ENCODE peak calls at places on chromosome 15, in ten cellular contexts. W is GM12864, U is foreskin fibroblast, E is IMR-90, D is breast epithelium, V is cardiac fibroblast, O is GM12865, H is kidney, A is SK-N-SH, J is cardiac muscle cell. X is an unnamed sample.
A peak's percentile ranks its signal among the peaks of the same experiment; 100 is the strongest.

GRCh38 chr15:96261575-96262034 is 68.9 kb upstream of the NR2F2 start:
- DNase-seq in W (no peak), U (no peak), E (no peak), D (no peak), V (no peak), O (peak; percentile 14), H (no peak), A (no peak), J (no peak), X (peak; percentile 17)

GRCh38 chr15:31265871-31266711 is 60.5 kb upstream of the KLF13 start:
- DNase-seq in W (peak; percentile 94), U (peak; percentile 26), E (no peak), D (peak; percentile 19), V (peak; percentile 19), O (peak; percentile 96), H (peak; percentile 86), A (peak; percentile 52), J (no peak), X (peak; percentile 85)

GRCh38 chr15:42018306-42019224 is 2.3 kb downstream of the PLA2G4E start:
- DNase-seq in W (no peak), U (no peak), E (no peak), D (no peak), V (peak; percentile 2), O (no peak), H (no peak), A (peak; percentile 52), J (peak; percentile 29), X (no peak)

GRCh38 chr15:74179983-74180688 is 6.6 kb downstream of the ISLR start:
- DNase-seq in W (no peak), U (peak; percentile 44), E (peak; percentile 37), D (no peak), V (peak; percentile 59), O (no peak), H (peak; percentile 70), A (peak; percentile 31), J (no peak), X (no peak)

GRCh38 chr15:81157195-81157938 is 23.3 kb downstream of the CFAP161 start:
- DNase-seq in W (no peak), U (no peak), E (peak; percentile 59), D (peak; percentile 56), V (peak; percentile 23), O (no peak), H (no peak), A (no peak), J (no peak), X (no peak)

GRCh38 chr15:81531141-81531592 is 157.2 kb upstream of the TMC3 start:
- DNase-seq in W (no peak), U (no peak), E (peak; percentile 10), D (no peak), V (peak; percentile 22), O (no peak), H (no peak), A (no peak), J (peak; percentile 54), X (no peak)

GRCh38 chr15:58545307-58546065 is 113.7 kb downstream of the LIPC start:
- DNase-seq in W (no peak), U (no peak), E (peak; percentile 17), D (no peak), V (no peak), O (no peak), H (no peak), A (no peak), J (no peak), X (no peak)

GRCh38 chr15:64521726-64522164 is 61.4 kb downstream of the ZNF609 start:
- DNase-seq in W (no peak), U (peak; percentile 62), E (peak; percentile 49), D (peak; percentile 59), V (peak; percentile 82), O (no peak), H (no peak), A (peak; percentile 61), J (peak; percentile 55), X (no peak)

GRCh38 chr15:40252438-40253178 is 13.7 kb downstream of the PAK6 start:
- DNase-seq in W (no peak), U (no peak), E (no peak), D (no peak), V (peak; percentile 27), O (no peak), H (peak; percentile 84), A (peak; percentile 87), J (peak; percentile 54), X (peak; percentile 53)

GRCh38 chr15:51621917-51622268 is 678 bp downstream of the DMXL2 start:
- DNase-seq in W (no peak), U (peak; percentile 47), E (peak; percentile 57), D (no peak), V (peak; percentile 64), O (peak; percentile 80), H (peak; percentile 81), A (peak; percentile 60), J (peak; percentile 62), X (no peak)

GRCh38 chr15:83871808-83872559 is 218.1 kb downstream of the ADAMTSL3 start:
- DNase-seq in W (peak; percentile 26), U (peak; percentile 25), E (peak; percentile 86), D (no peak), V (peak; percentile 72), O (peak; percentile 70), H (no peak), A (no peak), J (no peak), X (peak; percentile 19)

GRCh38 chr15:44468713-44469385 is 41.4 kb downstream of the CTDSPL2 start:
- DNase-seq in W (no peak), U (peak; percentile 53), E (peak; percentile 83), D (no peak), V (peak; percentile 29), O (no peak), H (no peak), A (peak; percentile 20), J (no peak), X (no peak)

GRCh38 chr15:40872791-40873526 is 1.1 kb downstream of the RHOV start:
- DNase-seq in W (no peak), U (no peak), E (no peak), D (no peak), V (no peak), O (no peak), H (peak; percentile 60), A (no peak), J (no peak), X (peak; percentile 34)

DNA sequence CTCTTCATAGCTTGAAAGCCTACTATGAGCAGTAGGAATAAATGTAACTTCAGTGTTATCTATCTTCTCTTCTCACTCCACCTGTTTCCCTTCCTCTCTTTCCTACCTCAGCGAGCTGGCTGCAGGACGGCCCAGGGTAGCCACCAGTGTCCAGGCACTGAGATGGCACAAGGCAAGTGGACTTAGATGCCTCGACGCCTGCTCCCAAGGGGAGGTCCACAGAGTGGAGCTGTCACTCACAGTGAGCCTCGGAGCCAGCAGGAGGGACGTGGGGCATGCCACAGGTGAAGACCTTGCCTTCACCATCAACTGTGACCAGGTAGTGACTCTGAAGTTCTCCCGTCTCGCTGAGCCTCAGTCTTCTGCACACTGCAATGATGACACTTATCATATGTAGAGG is 88.2 kb downstream of the PCSK6 start:
- DNase-seq in W (no peak), U (no peak), E (no peak), D (no peak), V (no peak), O (no peak), H (no peak), A (no peak), J (no peak), X (no peak)
- TF ChIP-seq CTCF in W (no peak), U (no peak), E (no peak), D (no peak), V (no peak), O (no peak), H (no peak), A (no peak), J (no peak), X (no peak)

GRCh38 chr15:76973362-76973743 is 21.6 kb upstream of the PSTPIP1 start:
- DNase-seq in W (no peak), U (no peak), E (peak; percentile 20), D (no peak), V (peak; percentile 74), O (peak; percentile 75), H (no peak), A (peak; percentile 57), J (peak; percentile 51), X (no peak)
- H3K4me3 ChIP-seq in W (no peak overlapping the region), U (no peak overlapping the region), E (no peak overlapping the region), D (no peak overlapping the region), V (no peak overlapping the region), O (no peak overlapping the region), H (no peak overlapping the region), A (no peak overlapping the region), J (no peak overlapping the region), X (no peak overlapping the region)

DNA sequence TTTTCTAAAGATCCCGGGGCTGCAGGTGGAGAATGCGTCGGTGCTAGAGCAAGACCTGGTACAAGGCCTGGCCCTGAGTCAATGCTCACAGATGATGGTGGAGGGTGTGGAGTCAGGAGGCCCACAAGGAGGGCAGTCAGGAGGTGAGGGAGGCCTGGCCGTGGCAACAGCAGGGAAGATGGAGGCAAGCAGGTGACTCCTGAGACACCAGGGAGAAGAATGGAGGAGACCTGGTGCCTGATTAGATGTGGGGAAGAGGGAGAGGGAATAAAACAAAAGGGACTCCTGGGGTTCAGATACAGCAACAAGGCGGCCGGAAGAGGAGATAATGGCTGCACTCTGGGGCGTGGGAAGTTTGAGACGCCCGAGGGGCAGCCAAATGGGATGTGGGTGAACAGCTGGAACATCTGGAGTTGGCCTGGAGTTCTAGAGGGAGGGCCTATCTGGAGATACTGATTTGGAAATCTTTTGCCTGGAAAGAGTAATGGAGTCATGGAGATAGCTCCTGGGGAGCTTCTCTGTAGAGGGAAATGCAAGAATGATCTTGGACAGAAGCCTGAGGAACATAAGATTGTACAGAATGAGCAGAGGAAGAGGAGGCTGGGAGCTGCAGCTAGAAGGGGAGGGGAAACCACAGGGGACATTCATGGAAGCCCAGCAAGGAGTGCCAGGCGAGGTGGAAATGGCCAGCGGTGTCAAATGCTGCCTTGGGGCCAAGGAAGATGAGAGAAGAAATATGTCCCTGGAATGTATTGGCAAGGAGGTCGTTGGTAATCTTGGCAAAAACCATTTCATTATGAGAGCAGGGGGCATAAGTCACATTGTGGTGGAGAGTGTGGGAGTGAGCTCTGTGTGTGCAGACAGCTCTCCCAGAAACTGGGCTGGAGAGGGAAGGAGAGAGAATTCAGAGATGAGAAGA is 67.5 kb upstream of the CORO2B start:
- DNase-seq in W (no peak), U (no peak), E (peak; percentile 57), D (peak; percentile 66), V (peak; percentile 97), O (no peak), H (no peak), A (no peak), J (no peak), X (no peak)
- TF ChIP-seq CTCF in W (no peak), U (no peak), E (no peak), D (no peak), V (no peak), O (no peak), H (no peak), A (no peak), J (no peak), X (no peak)

DNA sequence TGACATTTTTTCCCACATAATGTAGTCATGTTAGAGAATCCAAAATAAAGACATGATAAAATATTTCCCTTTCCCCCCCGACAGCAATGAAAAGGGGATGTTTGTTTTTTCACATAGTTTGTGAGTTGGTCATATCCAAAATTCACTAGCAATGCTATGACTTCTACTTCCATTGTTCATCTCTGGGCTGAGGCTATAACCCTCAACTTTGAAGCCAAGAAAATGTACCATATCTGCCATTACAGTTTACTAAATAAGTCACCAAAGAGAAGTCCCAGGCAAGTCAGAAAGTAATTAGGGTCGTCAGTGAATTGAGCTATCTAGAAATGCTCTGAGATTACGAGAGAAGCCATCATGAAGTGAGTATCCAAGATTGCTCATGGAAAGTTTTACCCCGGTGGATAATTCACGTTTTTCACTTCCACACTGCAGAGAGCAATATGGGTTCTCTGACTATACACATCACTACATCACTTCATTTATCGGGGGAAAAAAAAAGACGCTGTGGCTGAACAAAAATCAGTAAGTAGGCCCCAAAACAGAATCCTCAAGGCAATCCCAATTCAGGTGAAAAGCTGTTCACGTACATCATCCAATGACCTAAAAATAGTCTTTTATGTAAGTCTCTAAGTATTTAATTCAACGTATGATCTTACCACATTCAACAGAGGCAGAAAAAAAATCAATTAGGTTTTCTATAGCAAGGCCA is 1.4 kb downstream of the PEAK1 start:
- DNase-seq in W (no peak), U (peak; percentile 30), E (peak; percentile 49), D (no peak), V (peak; percentile 22), O (no peak), H (no peak), A (no peak), J (no peak), X (no peak)
- H3K4me3 ChIP-seq in W (peak overlapping the region; percentile 68), U (peak overlapping the region; percentile 82), E (peak overlapping the region; percentile 94), D (peak overlapping the region; percentile 90), V (peak overlapping the region; percentile 76), O (peak overlapping the region; percentile 87), H (peak overlapping the region; percentile 83), A (peak overlapping the region; percentile 93), J (peak overlapping the region; percentile 98), X (peak overlapping the region; percentile 85)

X was measured in GM06990.